ENCODE peak calls at places on chromosomes 12 and 14, in ten cellular contexts. L, A, I, R, Q, H, J, X, D and T are unnamed samples.

GRCh38 chr14:99790978-99791376 is 2.2 kb upstream of the EML1 start:
- DNase-seq in X (no peak), H (no peak), A (no peak), I (no peak), D (no peak), Q (no peak), L (no peak), R (peak; percentile 18), J (peak; percentile 55), T (no peak)

GRCh38 chr14:67186369-67186768 is 2.9 kb upstream of the GARIN2 start:
- DNase-seq in I (no peak), J (no peak), D (no peak), H (peak; percentile 60), L (no peak), X (no peak), Q (no peak), A (no peak), R (no peak), T (no peak)

GRCh38 chr14:65019944-65020566 is 33.4 kb downstream of the FNTB start:
- DNase-seq in Q (no peak), X (no peak), J (peak; percentile 33), R (peak; percentile 66), I (peak; percentile 20), D (no peak), L (peak; percentile 86), H (peak; percentile 21), A (no peak), T (no peak)

GRCh38 chr12:121490401-121491257 is 90.2 kb downstream of the KDM2B start:
- DNase-seq in R (no peak), D (no peak), L (no peak), I (no peak), A (no peak), X (no peak), Q (no peak), J (no peak), H (no peak), T (no peak)

GRCh38 chr12:53381739-53382630 is 2.0 kb downstream of the SP1 start:
- DNase-seq in R (peak; percentile 45), Q (no peak), X (peak; percentile 83), A (no peak), I (peak; percentile 68), J (peak; percentile 22), H (peak; percentile 69), L (peak; percentile 56), D (peak; percentile 29), T (no peak)

GRCh38 chr12:1044697-1045096 is 53.7 kb downstream of the ERC1 start:
- DNase-seq in X (no peak), R (no peak), A (no peak), H (no peak), L (peak; percentile 52), I (peak; percentile 3), D (no peak), J (no peak), Q (no peak), T (no peak)

GRCh38 chr14:64337901-64338615 is 43.9 kb upstream of the ESR2 start:
- DNase-seq in D (no peak), Q (peak; percentile 7), R (peak; percentile 66), A (peak; percentile 31), H (peak; percentile 19), J (peak; percentile 63), L (peak; percentile 62), X (peak; percentile 94), I (peak; percentile 26), T (peak; percentile 10)

GRCh38 chr12:56145218-56145617 is 7.2 kb upstream of the MYL6B start:
- DNase-seq in J (no peak), D (no peak), X (no peak), L (no peak), R (no peak), A (no peak), H (no peak), Q (no peak), I (no peak), T (no peak)

GRCh38 chr14:98578204-98578603 is 693.8 kb downstream of the BCL11B start:
- DNase-seq in I (peak; percentile 33), L (no peak), J (no peak), Q (no peak), H (no peak), D (no peak), R (no peak), A (no peak), X (no peak), T (no peak)

GRCh38 chr14:100555436-100556067 is 31.7 kb downstream of the BEGAIN start:
- DNase-seq in A (no peak), I (no peak), X (no peak), Q (no peak), R (no peak), H (no peak), L (no peak), D (no peak), J (no peak), T (no peak)

GRCh38 chr12:6230321-6231110 is 30.3 kb downstream of the CD9 start:
- DNase-seq in Q (peak; percentile 53), D (peak; percentile 57), I (no peak), J (no peak), H (no peak), A (peak; percentile 33), R (no peak), L (peak; percentile 49), X (peak; percentile 86), T (peak; percentile 58)

GRCh38 chr12:132227156-132227555 is 82.9 kb downstream of the NOC4L start:
- DNase-seq in I (no peak), H (no peak), L (no peak), X (peak; percentile 50), D (no peak), R (no peak), A (no peak), Q (no peak), J (no peak), T (no peak)

GRCh38 chr14:31927348-31927826 is 149.7 kb upstream of the ARHGAP5 start:
- DNase-seq in A (no peak), L (peak; percentile 96), X (no peak), I (peak; percentile 86), D (no peak), J (no peak), R (no peak), H (no peak), Q (no peak), T (no peak)

GRCh38 chr12:65327207-65328076 is 49.0 kb downstream of the MSRB3 start:
- DNase-seq in D (no peak), L (no peak), A (no peak), R (peak; percentile 2), J (no peak), X (no peak), H (no peak), Q (no peak), I (no peak), T (no peak)

GRCh38 chr12:9786726-9787339 is 26.1 kb upstream of the CD69 start:
- DNase-seq in I (no peak), R (no peak), X (no peak), L (no peak), Q (no peak), J (no peak), D (no peak), A (no peak), H (no peak), T (no peak)

GRCh38 chr14:102606296-102606695 is 13.8 kb downstream of the RCOR1 start:
- DNase-seq in Q (no peak), H (no peak), D (no peak), R (no peak), L (no peak), I (no peak), A (no peak), J (no peak), X (no peak), T (no peak)

GRCh38 chr14:65846469-65846868 is 433.9 kb downstream of the FUT8 start:
- DNase-seq in R (no peak), Q (no peak), X (no peak), J (peak; percentile 50), L (no peak), I (peak; percentile 7), H (peak; percentile 6), D (no peak), A (no peak), T (no peak)

GRCh38 chr12:121983546-121984205 is 38.0 kb upstream of the BCL7A start:
- DNase-seq in R (no peak), L (no peak), I (no peak), A (no peak), X (peak; percentile 36), H (no peak), Q (no peak), D (no peak), J (no peak), T (no peak)

GRCh38 chr14:104881369-104881979 is 16.4 kb downstream of the CEP170B start:
- DNase-seq in H (no peak), J (peak; percentile 67), I (no peak), D (no peak), X (no peak), R (no peak), Q (no peak), L (no peak), A (no peak), T (no peak)

GRCh38 chr14:56004323-56004722 is 113.9 kb upstream of the PELI2 start:
- DNase-seq in X (no peak), D (no peak), H (no peak), R (no peak), A (no peak), I (no peak), L (no peak), Q (no peak), J (no peak), T (no peak)

GRCh38 chr12:94186461-94187237 is 38.3 kb downstream of the PLXNC1 start:
- DNase-seq in H (no peak), I (no peak), D (no peak), Q (no peak), L (no peak), J (no peak), A (no peak), X (peak; percentile 82), R (peak; percentile 20), T (no peak)

GRCh38 chr12:116287850-116288301 is 10.4 kb upstream of the MED13L start:
- DNase-seq in L (no peak), H (no peak), A (no peak), J (no peak), Q (no peak), X (no peak), D (no peak), R (no peak), I (no peak), T (no peak)

GRCh38 chr14:97298331-97298730 is 501.1 kb downstream of the VRK1 start:
- DNase-seq in A (no peak), D (peak; percentile 22), L (no peak), X (no peak), H (no peak), Q (no peak), I (no peak), J (no peak), R (peak; percentile 5), T (no peak)

GRCh38 chr12:25583545-25583944 is 30.5 kb upstream of the LMNTD1 start:
- DNase-seq in R (peak; percentile 61), X (no peak), A (no peak), I (no peak), J (no peak), D (no peak), H (no peak), Q (no peak), L (peak; percentile 24), T (no peak)

GRCh38 chr14:104694475-104694950 is 5.1 kb downstream of the INF2 start:
- DNase-seq in A (no peak), Q (no peak), X (no peak), H (no peak), L (peak; percentile 46), J (no peak), I (peak; percentile 56), R (no peak), D (no peak), T (no peak)

GRCh38 chr14:26466862-26467261 is 131.0 kb downstream of the NOVA1 start:
- DNase-seq in X (no peak), Q (no peak), D (no peak), I (no peak), H (no peak), A (no peak), J (no peak), R (no peak), L (no peak), T (no peak)

GRCh38 chr12:3409662-3410061 is 81.3 kb upstream of the PRMT8 start:
- DNase-seq in Q (no peak), L (no peak), X (no peak), I (no peak), D (no peak), A (no peak), R (no peak), J (no peak), H (no peak), T (no peak)

GRCh38 chr12:100668939-100669536 is 95.6 kb downstream of the GAS2L3 start:
- DNase-seq in A (peak; percentile 20), H (peak; percentile 70), R (peak; percentile 83), I (peak; percentile 36), Q (peak; percentile 47), X (peak; percentile 89), D (peak; percentile 72), L (peak; percentile 76), J (peak; percentile 82), T (peak; percentile 50)